ENCODE peak calls at places on chromosomes 13 and 19, in four cellular contexts. O is H1, L is GM12878, M is HepG2. P is an unnamed sample.

GRCh38 chr13:21557995-21558394 is 46.0 kb downstream of the MICU2 start:
- DNase-seq in O (no peak), L (no peak), M (peak; percentile 25), P (peak; percentile 3)

GRCh38 chr13:32905063-32905863 is 111.0 kb upstream of the KL start:
- DNase-seq in O (no peak), L (peak; percentile 78), M (no peak), P (no peak)

GRCh38 chr13:114077938-114078335 is 54.5 kb downstream of the RASA3 start:
- DNase-seq in O (no peak), L (no peak), M (no peak), P (peak; percentile 60)

GRCh38 chr19:16899566-16900075 is 10.8 kb downstream of the F2RL3 start:
- DNase-seq in O (peak; percentile 72), L (no peak), M (peak; percentile 22), P (peak; percentile 28)

GRCh38 chr13:111981006-111981405 is 85.9 kb upstream of the SOX1 start:
- DNase-seq in O (no peak), L (no peak), M (no peak), P (no peak)

GRCh38 chr13:93227906-93228801 is 1.5 kb downstream of the GPC6 start:
- DNase-seq in O (peak; percentile 86), L (no peak), M (peak; percentile 80), P (peak; percentile 77)

GRCh38 chr19:49554701-49555181 is 25.6 kb downstream of the NOSIP start:
- DNase-seq in O (no peak), L (no peak), M (no peak), P (no peak)

GRCh38 chr13:70253411-70253810 is 145.2 kb upstream of the KLHL1 start:
- DNase-seq in O (no peak), L (no peak), M (no peak), P (no peak)

GRCh38 chr13:111590796-111591195 is 270.4 kb downstream of the TEX29 start:
- DNase-seq in O (no peak), L (no peak), M (no peak), P (no peak)

GRCh38 chr13:25686831-25687495 is 315.2 kb downstream of the ATP8A2 start:
- DNase-seq in O (no peak), L (no peak), M (no peak), P (no peak)

DNA sequence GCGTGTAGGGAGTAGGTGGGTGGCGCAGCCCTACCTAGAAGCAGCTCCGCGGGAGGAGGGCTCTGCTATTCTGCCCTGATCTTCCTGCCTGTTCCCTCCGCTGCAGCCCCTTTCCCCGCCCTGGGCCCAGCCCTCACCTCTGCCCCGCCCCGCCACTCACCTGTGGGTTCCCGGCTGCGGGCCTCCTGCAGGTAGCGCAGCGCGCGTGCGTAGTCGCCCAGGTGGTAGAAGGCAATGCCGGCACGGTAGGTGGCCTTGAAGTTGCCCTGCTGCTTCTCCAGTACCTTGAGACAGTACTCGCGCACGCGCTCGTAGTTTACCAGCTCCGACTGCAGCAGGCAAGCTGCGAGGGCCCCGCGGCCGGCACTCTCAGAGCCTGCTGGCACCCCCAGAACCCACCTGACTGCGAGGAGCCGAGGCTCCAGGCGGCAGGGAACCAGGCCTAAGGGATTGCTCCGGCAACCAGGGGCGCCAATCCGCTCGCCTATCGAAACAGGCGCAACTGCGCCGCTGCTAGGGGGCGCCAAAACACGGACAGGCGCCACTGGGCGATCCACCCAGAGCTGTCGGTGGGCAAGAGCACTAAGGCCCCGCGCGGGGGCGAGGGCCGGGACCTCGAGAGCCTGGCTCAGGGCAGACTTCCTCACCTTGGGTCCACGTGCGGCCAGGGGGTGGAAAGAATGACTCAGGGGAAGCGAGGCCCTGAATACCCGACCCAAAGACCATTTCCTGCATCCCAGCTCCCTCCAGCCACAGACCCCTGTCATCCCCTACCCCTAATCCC is 965 bp downstream of the TTC9B start:
- DNase-seq in O (peak; percentile 89), L (no peak), M (no peak), P (no peak)
- TF ChIP-seq YY1 in O (no peak), L (no peak), M (no peak), P (no peak)

DNA sequence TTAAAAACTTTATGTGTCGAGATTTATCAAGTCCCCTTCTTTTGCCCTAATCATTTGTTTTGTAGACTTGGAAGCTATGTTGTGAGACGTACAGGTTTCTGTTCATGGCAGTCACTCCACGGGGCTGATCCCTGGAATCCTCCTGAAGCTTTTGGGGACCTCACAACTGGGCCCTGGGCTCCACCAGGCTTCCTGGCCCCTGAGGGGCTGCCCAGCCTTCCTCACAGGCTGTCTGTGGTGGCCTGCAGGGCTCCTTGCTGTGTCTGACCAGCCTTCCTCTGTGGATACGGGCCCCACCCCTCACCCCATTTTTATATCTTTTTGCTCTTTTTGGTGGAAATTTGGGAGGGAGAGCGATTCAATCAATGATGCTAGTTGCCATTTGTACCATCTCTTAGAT is 38.1 kb downstream of the CHST8 start:
- DNase-seq in O (no peak), L (no peak), M (no peak), P (no peak)
- TF ChIP-seq SUZ12 in O (no peak), L (no peak), M (no peak), P (no peak)

DNA sequence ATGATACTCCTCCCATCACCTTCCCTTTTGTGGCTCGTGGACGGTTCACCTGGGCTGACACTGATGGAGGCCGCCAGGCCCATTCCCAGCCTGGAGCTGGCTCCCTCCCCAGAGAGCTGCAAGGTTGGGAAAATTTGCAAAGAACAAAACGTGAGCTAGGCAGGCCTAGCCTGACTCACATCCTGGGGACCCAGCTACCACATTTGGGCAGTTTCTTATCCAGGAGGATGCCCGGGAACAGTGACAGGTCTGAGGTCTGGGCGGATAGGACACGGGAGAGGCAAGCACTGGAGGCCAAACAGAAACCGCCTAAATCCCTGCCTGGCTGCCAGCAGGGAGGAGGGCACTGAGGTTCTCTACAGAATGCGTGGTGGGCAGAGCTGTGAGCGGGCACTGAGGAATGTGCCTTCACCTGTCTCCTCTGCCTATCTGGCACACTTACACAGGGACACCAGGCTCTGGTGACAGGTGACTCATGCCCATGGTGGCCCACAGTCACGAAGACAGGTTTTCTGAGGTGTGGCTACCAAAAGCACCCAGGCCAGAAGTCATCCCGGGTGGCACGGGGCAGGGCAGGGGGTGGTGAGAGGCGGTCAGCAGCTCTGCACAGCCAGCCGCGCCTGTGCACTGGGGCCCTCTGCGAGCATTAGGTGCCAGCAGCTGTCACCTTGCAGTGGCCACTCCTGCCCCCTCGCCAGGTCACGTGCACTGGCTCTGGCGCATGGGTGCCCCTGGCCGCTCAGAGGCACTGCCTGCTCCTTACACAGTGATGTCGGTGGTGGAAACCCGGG is 23.2 kb downstream of the SH3GL1 start:
- DNase-seq in O (no peak), L (no peak), M (no peak), P (no peak)
- H3K9ac ChIP-seq in O (no peak overlapping the region), L (peak overlapping the region; percentile 77), M (no peak overlapping the region), P (no peak overlapping the region)

DNA sequence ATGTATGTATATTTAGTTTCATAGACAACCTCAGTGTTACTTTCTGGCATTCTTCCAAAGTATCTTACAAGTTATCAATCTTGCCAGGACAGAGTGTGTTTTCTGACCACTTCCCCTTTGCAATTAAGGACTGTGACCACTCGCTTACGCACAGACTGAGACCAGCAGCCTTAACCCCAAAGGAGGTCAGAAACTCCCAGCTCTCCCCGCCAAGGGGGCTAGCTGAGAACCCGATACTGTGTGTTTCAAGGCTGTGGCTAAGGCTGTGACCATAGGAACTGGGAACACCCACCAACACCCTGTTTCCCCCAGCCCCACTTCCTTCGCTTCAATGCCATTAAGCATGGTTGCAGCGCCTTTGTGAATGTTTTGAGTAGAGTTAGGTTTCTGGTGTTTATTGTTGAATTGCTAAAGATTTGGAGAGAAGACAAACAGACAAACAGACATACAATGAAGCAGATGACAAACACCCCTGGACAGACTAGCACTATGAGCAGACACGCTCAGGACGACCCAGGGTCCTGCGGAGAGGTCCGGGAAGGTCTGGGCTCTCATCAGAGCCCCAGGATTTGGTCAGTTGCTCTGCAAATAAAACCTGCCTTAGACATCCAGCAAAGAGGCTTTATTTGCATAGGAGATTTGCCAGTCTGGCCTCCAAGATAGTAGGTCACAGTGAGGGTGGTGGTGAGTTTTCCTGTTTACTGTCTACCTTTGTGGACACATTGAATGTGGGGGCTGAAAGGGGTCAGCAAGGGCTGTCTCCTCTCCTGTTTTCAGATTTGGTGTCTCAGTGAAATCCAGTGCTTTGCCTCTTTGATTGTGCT is 25.0 kb upstream of the TNFSF11 start:
- DNase-seq in O (no peak), L (peak; percentile 98), M (no peak), P (no peak)
- TF ChIP-seq YY1 in O (no peak), L (no peak), M (no peak), P (no peak)

DNA sequence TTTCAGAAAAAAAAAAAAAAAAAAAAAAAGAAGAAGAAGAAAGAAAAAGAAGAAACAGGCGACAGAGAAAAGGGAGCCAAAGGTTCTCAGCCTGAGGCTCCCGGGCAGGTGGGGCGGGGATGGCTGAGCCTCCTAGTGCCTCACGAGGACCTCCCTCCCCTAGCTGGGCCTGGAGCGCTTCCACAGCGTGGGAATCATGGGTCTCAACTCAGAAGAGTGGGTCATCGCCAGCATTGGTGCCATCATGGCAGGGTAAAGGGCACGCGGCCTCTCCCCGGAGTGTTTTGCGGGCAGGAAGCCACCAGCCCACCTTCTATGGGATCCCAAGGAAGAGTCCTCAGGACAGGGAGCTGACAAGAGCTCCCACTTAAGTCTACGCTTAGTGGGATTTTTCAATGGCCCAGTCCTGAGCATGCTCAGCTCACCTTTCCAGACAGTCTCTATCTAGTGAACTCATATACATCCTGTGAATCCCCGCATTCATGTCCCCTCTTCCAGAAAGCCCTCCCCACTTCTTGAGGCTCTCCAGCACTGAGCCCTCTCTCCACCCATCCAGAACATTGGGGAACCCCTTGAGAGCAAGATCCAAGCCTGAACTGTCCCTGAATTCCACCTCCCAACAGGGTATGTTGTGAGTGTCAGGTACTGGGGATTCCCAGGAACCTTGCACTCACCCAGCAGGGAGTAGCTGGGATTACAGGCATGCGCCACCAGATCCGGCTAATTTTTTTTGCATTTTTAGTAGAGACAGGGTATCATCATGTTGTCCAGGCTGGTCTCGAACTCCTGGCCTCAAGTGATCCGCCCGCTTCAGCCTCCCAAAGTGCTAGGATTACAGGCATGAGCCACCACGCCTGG is 69.6 kb downstream of the ACSBG2 start:
- DNase-seq in O (no peak), L (no peak), M (peak; percentile 25), P (no peak)
- TF ChIP-seq SUZ12 in O (no peak), L (no peak), M (no peak), P (no peak)